ENCODE peak calls at places on chromosome 18, in four cellular contexts. G is cardiac muscle cell, J is adrenal gland, P is lower leg skin. N is an unnamed sample.

GRCh38 chr18:79574938-79575525 is 104.6 kb upstream of the CTDP1 start:
- DNase-seq in G (no peak), J (peak; percentile 9), P (no peak), N (peak; percentile 49)

GRCh38 chr18:75173125-75173432 is 35.9 kb downstream of the PTGR3 start:
- DNase-seq in G (peak; percentile 4), J (no peak), P (no peak), N (no peak)

GRCh38 chr18:10205136-10205535 is 249.3 kb upstream of the APCDD1 start:
- DNase-seq in G (peak; percentile 40), J (no peak), P (no peak), N (no peak)

GRCh38 chr18:33676593-33676992 is 98.6 kb downstream of the ASXL3 start:
- DNase-seq in G (no peak), J (no peak), P (no peak), N (no peak)

GRCh38 chr18:24497052-24497754 is 36.8 kb downstream of the HRH4 start:
- DNase-seq in G (peak; percentile 30), J (no peak), P (no peak), N (no peak)

GRCh38 chr18:61394983-61395382 is 61.8 kb downstream of the CDH20 start:
- DNase-seq in G (peak; percentile 35), J (no peak), P (no peak), N (no peak)

GRCh38 chr18:3508576-3509559 is 58.9 kb downstream of the TGIF1 start:
- DNase-seq in G (no peak), J (no peak), P (no peak), N (no peak)

GRCh38 chr18:79693561-79694205 is 14.1 kb downstream of the CTDP1 start:
- DNase-seq in G (no peak), J (no peak), P (no peak), N (peak; percentile 74)

GRCh38 chr18:47794725-47795447 is 135.6 kb downstream of the SMAD2 start:
- DNase-seq in G (no peak), J (no peak), P (no peak), N (no peak)

GRCh38 chr18:79577451-79578395 is 101.9 kb upstream of the CTDP1 start:
- DNase-seq in G (peak; percentile 79), J (no peak), P (no peak), N (peak; percentile 55)

GRCh38 chr18:78753240-78753639 is 226.4 kb upstream of the SALL3 start:
- DNase-seq in G (no peak), J (no peak), P (no peak), N (no peak)

GRCh38 chr18:24792164-24792563 is 331.7 kb downstream of the HRH4 start:
- DNase-seq in G (no peak), J (no peak), P (no peak), N (no peak)

GRCh38 chr18:69787825-69788547 is 159.7 kb downstream of the CD226 start:
- DNase-seq in G (peak; percentile 71), J (no peak), P (no peak), N (no peak)

GRCh38 chr18:13629841-13630747 is 96.3 kb downstream of the FAM210A start:
- DNase-seq in G (peak; percentile 70), J (peak; percentile 56), P (no peak), N (no peak)

GRCh38 chr18:61825386-61825785 is 67.4 kb downstream of the RNF152 start:
- DNase-seq in G (peak; percentile 13), J (no peak), P (no peak), N (no peak)

GRCh38 chr18:3581890-3582289 is 131.9 kb downstream of the TGIF1 start:
- DNase-seq in G (no peak), J (no peak), P (no peak), N (no peak)

GRCh38 chr18:76672627-76673026 is 149.7 kb upstream of the ZNF236 start:
- DNase-seq in G (peak; percentile 64), J (no peak), P (no peak), N (no peak)

GRCh38 chr18:58288922-58289797 is 245.1 kb downstream of the NEDD4L start:
- DNase-seq in G (no peak), J (no peak), P (no peak), N (no peak)

GRCh38 chr18:12372406-12372805 is 4.6 kb downstream of the AFG3L2 start:
- DNase-seq in G (no peak), J (no peak), P (no peak), N (no peak)

GRCh38 chr18:21459706-21460286 is 140.7 kb downstream of the ESCO1 start:
- DNase-seq in G (no peak), J (no peak), P (no peak), N (no peak)

GRCh38 chr18:66271927-66272326 is 332.0 kb downstream of the CDH19 start:
- DNase-seq in G (no peak), J (no peak), P (no peak), N (no peak)

GRCh38 chr18:12564861-12565260 is 93.0 kb downstream of the SPIRE1 start:
- DNase-seq in G (no peak), J (no peak), P (no peak), N (no peak)

GRCh38 chr18:10490401-10491289 is 35.2 kb upstream of the NAPG start:
- DNase-seq in G (no peak), J (no peak), P (no peak), N (no peak)

GRCh38 chr18:58362027-58362575 is 266.8 kb downstream of the ALPK2 start:
- DNase-seq in G (peak; percentile 93), J (no peak), P (no peak), N (no peak)

DNA sequence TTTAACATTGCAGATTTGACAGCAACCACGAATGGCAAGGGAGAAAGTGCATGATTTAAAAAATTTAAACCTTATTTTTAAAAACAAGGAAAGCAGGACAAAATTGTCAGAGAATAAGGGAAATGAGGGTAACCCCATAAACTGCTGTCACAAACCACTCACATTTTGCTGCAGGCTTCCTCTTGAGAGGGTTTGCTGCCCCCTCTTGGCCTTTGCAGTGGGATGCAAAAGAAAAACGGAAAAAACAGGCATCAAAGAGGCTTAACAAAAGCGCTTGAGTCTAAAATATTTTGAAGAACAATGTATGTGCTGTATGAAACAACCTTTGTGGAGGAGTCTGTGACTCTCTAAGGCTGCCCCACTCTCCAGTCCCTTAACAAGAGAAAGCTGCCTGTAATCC is 91.6 kb downstream of the TMX3 start:
- DNase-seq in G (peak; percentile 86), J (peak; percentile 22), P (no peak), N (no peak)
- TF ChIP-seq CTCF in G (peak; percentile 92), J (peak; percentile 52), P (no peak), N (no peak)

DNA sequence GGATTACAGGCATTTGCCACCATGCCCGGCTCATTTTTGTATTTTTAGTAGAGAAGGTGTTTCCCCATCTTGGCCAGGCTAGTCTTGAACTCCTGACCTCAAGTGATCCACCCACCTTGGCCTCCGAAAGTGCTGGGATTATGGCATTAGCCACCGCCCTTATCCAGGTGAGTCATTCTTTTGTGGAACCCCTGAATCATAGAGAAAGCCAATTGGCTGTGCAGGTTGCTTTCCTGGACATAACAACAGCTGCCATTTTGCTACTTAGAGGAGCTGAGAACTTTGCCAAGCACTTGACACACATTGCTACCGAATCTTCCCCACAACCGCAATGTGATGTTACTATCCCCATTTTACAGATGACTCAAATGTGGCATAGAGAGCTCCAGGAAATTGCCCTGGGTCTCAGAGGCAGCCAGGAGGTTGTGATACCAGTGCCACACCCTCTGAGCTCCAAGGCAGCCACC is 36.0 kb downstream of the SETBP1 start:
- DNase-seq in G (no peak), J (no peak), P (no peak), N (no peak)
- TF ChIP-seq CTCF in G (no peak), J (no peak), P (no peak), N (no peak)

GRCh38 chr18:53422896-53423295 is 801.6 kb downstream of the MBD2 start:
- DNase-seq in G (no peak), J (no peak), P (no peak), N (no peak)
- TF ChIP-seq CTCF in G (no peak), J (no peak), P (no peak), N (no peak)

GRCh38 chr18:74153793-74154192 is 5.5 kb downstream of the TIMM21 start:
- DNase-seq in G (no peak), J (no peak), P (no peak), N (no peak)

GRCh38 chr18:74155276-74155675 is 7.0 kb downstream of the TIMM21 start:
- DNase-seq in G (no peak), J (no peak), P (no peak), N (no peak)

GRCh38 chr18:74153377-74153776 is 5.1 kb downstream of the TIMM21 start:
- DNase-seq in G (no peak), J (no peak), P (no peak), N (no peak)

GRCh38 chr18:74152270-74152669 is 3.9 kb downstream of the TIMM21 start:
- DNase-seq in G (no peak), J (no peak), P (no peak), N (no peak)

DNA sequence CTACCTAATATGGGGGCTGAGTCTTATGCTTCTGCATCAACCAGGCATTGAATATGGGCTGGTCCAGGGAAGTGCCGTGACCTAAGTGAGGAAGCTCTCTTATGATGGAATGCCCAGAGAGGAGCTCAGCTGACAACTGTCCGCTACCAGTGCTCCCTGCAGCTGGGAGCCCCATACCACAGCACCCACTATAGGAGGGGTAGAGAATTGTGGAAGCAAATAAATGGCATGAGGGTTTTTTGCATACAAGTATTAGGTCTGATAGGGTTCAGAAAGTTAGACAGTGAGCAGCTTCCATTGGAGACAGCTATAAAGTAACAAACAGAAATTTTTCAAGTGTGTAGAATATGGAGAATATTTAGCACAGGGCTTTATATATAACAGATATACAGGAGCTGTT is 4.6 kb downstream of the TIMM21 start:
- DNase-seq in G (no peak), J (no peak), P (no peak), N (no peak)
- TF ChIP-seq CTCF in G (no peak), J (no peak), P (no peak), N (no peak)

DNA sequence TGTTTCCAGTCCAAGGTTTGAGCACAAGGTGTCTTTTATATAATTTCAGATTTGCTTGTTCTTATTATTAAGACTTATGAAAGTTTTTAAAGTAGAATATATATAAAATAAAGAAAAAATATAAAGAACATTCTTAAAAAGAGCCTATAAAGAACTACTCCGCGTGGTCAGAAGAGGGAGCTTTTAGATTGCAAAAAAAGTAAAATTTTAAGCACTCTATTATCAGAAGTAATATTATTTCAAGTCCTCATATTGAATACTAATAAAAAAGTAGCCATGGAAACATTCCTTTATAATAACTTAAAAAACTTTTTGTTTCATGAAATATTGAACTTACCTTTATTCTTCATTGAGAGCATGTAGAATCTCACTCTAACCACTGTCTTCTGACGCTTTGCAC is 51.4 kb downstream of the LINC00305 start:
- DNase-seq in G (no peak), J (no peak), P (no peak), N (no peak)
- TF ChIP-seq CTCF in G (peak; percentile 11), J (no peak), P (no peak), N (no peak)

DNA sequence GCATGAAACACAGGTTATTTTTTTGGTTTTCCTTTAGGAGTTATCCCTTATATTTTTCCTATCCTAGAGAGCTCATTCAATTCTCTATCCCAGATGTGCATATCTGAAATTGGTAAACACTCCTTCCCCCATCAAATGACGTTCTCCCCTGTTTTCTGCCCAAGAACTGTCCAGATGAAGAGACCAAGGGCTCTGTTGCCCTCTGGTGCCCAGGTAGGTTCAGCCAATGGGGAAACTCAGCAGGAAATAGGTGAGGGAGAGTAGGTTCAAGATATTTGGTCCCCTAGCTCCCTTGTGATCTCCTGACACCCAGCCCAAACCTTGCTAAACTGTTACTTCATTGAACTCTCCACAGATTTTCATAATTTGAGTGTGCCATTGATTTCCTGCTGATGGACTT is 14.1 kb upstream of the INO80C start:
- DNase-seq in G (no peak), J (no peak), P (peak; percentile 2), N (no peak)
- TF ChIP-seq CTCF in G (no peak), J (no peak), P (no peak), N (no peak)

GRCh38 chr18:22846088-22846683 is 86.9 kb upstream of the RBBP8 start:
- DNase-seq in G (peak; percentile 60), J (no peak), P (no peak), N (no peak)
- TF ChIP-seq CTCF in G (peak; percentile 59), J (peak; percentile 51), P (no peak), N (peak; percentile 18)